ENCODE peak calls at places on chromosomes 13 and 19, in five cellular contexts. G is cardiac muscle cell, N is lung, S is endodermal cell, F is glutamatergic neuron. X is an unnamed sample.

GRCh38 chr19:10817291-10818038 is 18.5 kb downstream of the TMED1 start:
- DNase-seq in G (peak; percentile 96), N (no peak), S (peak; percentile 46), F (no peak), X (no peak)

GRCh38 chr19:45742969-45743368 is 9.7 kb downstream of the MEIOSIN start:
- DNase-seq in G (no peak), N (no peak), S (no peak), F (no peak), X (no peak)

GRCh38 chr19:18093439-18094161 is 4.0 kb upstream of the MAST3 start:
- DNase-seq in G (no peak), N (no peak), S (peak; percentile 77), F (no peak), X (no peak)

GRCh38 chr13:27644302-27644701 is 22.6 kb downstream of the POLR1D start:
- DNase-seq in G (peak; percentile 76), N (no peak), S (no peak), F (no peak), X (no peak)

GRCh38 chr13:23531446-23531845 is 38.8 kb upstream of the TNFRSF19 start:
- DNase-seq in G (no peak), N (no peak), S (no peak), F (no peak), X (no peak)

GRCh38 chr13:77330009-77330471 is 3.1 kb upstream of the MYCBP2 start:
- DNase-seq in G (peak; percentile 15), N (no peak), S (no peak), F (no peak), X (no peak)

GRCh38 chr19:30780032-30780431 is 407.8 kb downstream of the ZNF536 start:
- DNase-seq in G (no peak), N (no peak), S (no peak), F (no peak), X (no peak)

GRCh38 chr19:20238025-20238623 is 71.1 kb downstream of the ZNF486 start:
- DNase-seq in G (peak; percentile 93), N (peak; percentile 89), S (peak; percentile 99), F (peak; percentile 94), X (peak; percentile 73)

GRCh38 chr13:95246292-95247082 is 54.8 kb downstream of the ABCC4 start:
- DNase-seq in G (no peak), N (no peak), S (no peak), F (no peak), X (no peak)

GRCh38 chr13:110008816-110009215 is 222.4 kb upstream of the IRS2 start:
- DNase-seq in G (no peak), N (no peak), S (no peak), F (no peak), X (no peak)

GRCh38 chr19:48152552-48152951 is 17.6 kb downstream of the LIG1 start:
- DNase-seq in G (peak; percentile 68), N (peak; percentile 58), S (peak; percentile 87), F (peak; percentile 74), X (peak; percentile 75)

GRCh38 chr19:33988601-33989000 is 183.7 kb upstream of the LSM14A start:
- DNase-seq in G (no peak), N (no peak), S (no peak), F (no peak), X (no peak)

GRCh38 chr19:55212447-55212846 is 3.1 kb upstream of the PTPRH start:
- DNase-seq in G (no peak), N (no peak), S (peak; percentile 76), F (peak; percentile 49), X (peak; percentile 40)

GRCh38 chr13:105334211-105334610 is 1201.3 kb downstream of the EFNB2 start:
- DNase-seq in G (peak; percentile 39), N (no peak), S (no peak), F (no peak), X (no peak)

GRCh38 chr13:29883941-29884518 is 33.6 kb upstream of the UBL3 start:
- DNase-seq in G (peak; percentile 25), N (no peak), S (no peak), F (no peak), X (peak; percentile 25)

GRCh38 chr19:23882493-23882892 is 32.2 kb upstream of the ZNF726 start:
- DNase-seq in G (no peak), N (no peak), S (no peak), F (no peak), X (no peak)

GRCh38 chr19:13794388-13794751 is 873 bp upstream of the ZSWIM4 start:
- DNase-seq in G (peak; percentile 99), N (peak; percentile 61), S (no peak), F (no peak), X (no peak)

GRCh38 chr13:81726037-81726726 is 1385.3 kb upstream of the SPRY2 start:
- DNase-seq in G (no peak), N (no peak), S (no peak), F (no peak), X (no peak)

GRCh38 chr13:20945952-20946383 is 43.4 kb upstream of the XPO4 start:
- DNase-seq in G (peak; percentile 29), N (no peak), S (peak; percentile 67), F (peak; percentile 31), X (no peak)

GRCh38 chr19:1315470-1316166 is 29.9 kb downstream of the EFNA2 start:
- DNase-seq in G (peak; percentile 64), N (peak; percentile 40), S (peak; percentile 86), F (peak; percentile 75), X (no peak)

GRCh38 chr19:961866-962620 is 22.1 kb upstream of the WDR18 start:
- DNase-seq in G (no peak), N (no peak), S (no peak), F (no peak), X (no peak)

GRCh38 chr19:30082168-30082567 is 140.1 kb downstream of the URI1 start:
- DNase-seq in G (no peak), N (no peak), S (no peak), F (no peak), X (no peak)

GRCh38 chr19:46839752-46840151 is 10.9 kb downstream of the AP2S1 start:
- DNase-seq in G (no peak), N (no peak), S (no peak), F (no peak), X (no peak)

GRCh38 chr19:10602330-10603083 is 15.4 kb upstream of the AP1M2 start:
- DNase-seq in G (peak; percentile 83), N (peak; percentile 86), S (peak; percentile 93), F (peak; percentile 92), X (peak; percentile 75)

GRCh38 chr13:23778007-23778687 is 111.1 kb downstream of the MIPEP start:
- DNase-seq in G (no peak), N (no peak), S (no peak), F (no peak), X (no peak)

GRCh38 chr19:41944336-41944735 is 14.8 kb downstream of the RABAC1 start:
- DNase-seq in G (no peak), N (no peak), S (no peak), F (no peak), X (no peak)

DNA sequence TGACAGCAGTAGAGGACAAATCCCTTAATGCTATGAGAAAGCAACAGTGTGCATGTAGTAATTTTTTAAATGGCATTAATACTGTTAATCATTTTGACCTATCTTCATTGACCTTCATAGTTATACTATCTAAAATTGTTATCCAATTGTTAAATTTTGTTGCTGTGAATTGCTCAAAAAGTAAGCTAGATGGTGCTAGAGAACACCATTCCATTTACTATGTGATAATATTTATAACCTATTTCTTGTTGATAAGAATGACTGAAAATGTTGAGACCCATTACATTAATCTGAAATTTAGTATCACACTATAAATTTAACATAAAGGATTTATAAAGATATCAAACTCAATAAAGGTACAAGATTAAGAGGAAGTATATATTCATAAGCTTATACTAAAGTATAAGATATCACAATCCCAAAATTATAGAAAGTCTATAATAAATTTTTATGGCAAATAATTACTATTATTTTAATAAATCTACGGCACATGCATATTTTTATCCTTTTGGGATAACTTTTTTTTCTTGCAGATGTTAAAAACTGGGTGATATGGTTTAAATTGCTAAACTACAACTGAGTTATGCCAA is 1573.3 kb downstream of the PCDH9 start:
- DNase-seq in G (peak; percentile 47), N (no peak), S (no peak), F (no peak), X (no peak)
- TF ChIP-seq CTCF in G (peak; percentile 67), N (no peak), S (peak; percentile 77), F (peak; percentile 59), X (peak; percentile 76)

GRCh38 chr13:26117620-26118019 is 65.8 kb upstream of the SHISA2 start:
- DNase-seq in G (no peak), N (no peak), S (no peak), F (no peak), X (no peak)

GRCh38 chr13:26111797-26112196 is 60.0 kb upstream of the SHISA2 start:
- DNase-seq in G (no peak), N (no peak), S (no peak), F (no peak), X (no peak)

DNA sequence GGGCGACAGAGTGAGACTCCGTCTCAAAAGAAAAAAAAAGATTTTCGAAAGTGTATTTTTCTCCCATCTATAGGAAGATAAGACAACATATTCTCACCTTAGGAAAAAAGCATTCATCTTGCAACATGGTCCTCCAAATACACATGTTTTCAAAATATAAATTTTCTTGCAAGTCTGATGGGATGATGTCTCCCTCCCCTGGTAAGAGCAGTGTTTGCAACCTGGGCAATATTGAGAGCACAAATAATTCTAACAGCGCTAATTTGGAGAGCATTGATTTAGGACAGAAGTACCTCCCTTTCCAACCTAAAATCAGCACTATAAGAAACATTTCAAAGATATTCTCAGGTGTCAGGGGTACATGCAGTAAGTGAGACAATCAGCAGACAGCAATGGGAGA is 61.0 kb upstream of the SHISA2 start:
- DNase-seq in G (peak; percentile 2), N (no peak), S (no peak), F (no peak), X (no peak)
- TF ChIP-seq CTCF in G (peak; percentile 19), N (no peak), S (peak; percentile 80), F (peak; percentile 8), X (peak; percentile 49)

GRCh38 chr13:67077132-67077531 is 153.0 kb downstream of the PCDH9 start:
- DNase-seq in G (no peak), N (no peak), S (no peak), F (no peak), X (no peak)

GRCh38 chr13:67076378-67076777 is 153.8 kb downstream of the PCDH9 start:
- DNase-seq in G (no peak), N (no peak), S (no peak), F (no peak), X (no peak)

GRCh38 chr13:67071918-67072598 is 158.1 kb downstream of the PCDH9 start:
- DNase-seq in G (no peak), N (no peak), S (no peak), F (no peak), X (no peak)

GRCh38 chr13:67078062-67078461 is 152.1 kb downstream of the PCDH9 start:
- DNase-seq in G (no peak), N (no peak), S (no peak), F (no peak), X (no peak)

GRCh38 chr13:67075239-67075638 is 154.9 kb downstream of the PCDH9 start:
- DNase-seq in G (peak; percentile 64), N (no peak), S (no peak), F (no peak), X (no peak)
- TF ChIP-seq CTCF in G (peak; percentile 40), N (no peak), S (peak; percentile 60), F (no peak), X (peak; percentile 14)

DNA sequence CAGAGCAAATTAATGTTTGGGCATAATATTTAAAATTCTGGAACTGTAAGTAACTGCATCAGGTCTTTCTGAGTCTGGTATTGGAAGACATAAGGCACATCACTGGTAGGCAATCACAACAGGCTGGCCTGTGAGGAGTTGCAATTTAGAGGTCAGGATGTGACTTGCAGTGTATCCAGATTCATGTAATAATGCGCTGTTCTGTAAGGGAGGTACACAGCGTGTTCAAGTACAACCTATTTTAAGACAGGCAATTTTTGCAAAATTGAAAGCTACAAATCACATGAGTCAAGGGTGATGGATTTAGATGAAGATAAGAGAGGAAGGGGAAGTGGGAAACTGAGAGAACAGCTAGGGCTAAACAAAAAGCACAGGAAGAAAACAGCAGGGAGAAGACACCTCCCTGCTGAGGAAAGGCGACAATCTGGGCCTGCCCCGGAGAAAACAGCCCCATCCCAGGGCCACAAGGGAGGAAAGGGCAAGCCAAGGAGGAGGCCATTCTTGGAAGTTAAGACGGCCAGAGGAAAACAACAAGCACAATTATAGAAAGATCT is 138.1 kb downstream of the LACC1 start:
- DNase-seq in G (no peak), N (no peak), S (no peak), F (no peak), X (no peak)
- TF ChIP-seq CTCF in G (no peak), N (no peak), S (no peak), F (no peak), X (no peak)

X was measured in neural crest cell.